ENCODE peak calls at places on chromosome 20, in four cellular contexts. One of them, this sample, is unnamed.
A peak's percentile ranks its signal among the peaks of the same experiment; 100 is the strongest.

GRCh38 chr20:48668451-48668946 is 159.3 kb downstream of the PREX1 start:
- DNase-seq in HepG2: peak; percentile 21
- DNase-seq in K562: no peak
- DNase-seq in GM12878: no peak
- DNase-seq in this sample: no peak

GRCh38 chr20:44291754-44292153 is 19.2 kb downstream of the FITM2 start:
- DNase-seq in K562: no peak
- DNase-seq in GM12878: no peak
- DNase-seq in HepG2: no peak
- DNase-seq in this sample: no peak

GRCh38 chr20:23255658-23256385 is 94.8 kb upstream of the NXT1 start:
- DNase-seq in HepG2: no peak
- DNase-seq in K562: no peak
- DNase-seq in GM12878: no peak
- DNase-seq in this sample: no peak

GRCh38 chr20:10848810-10849370 is 175.1 kb upstream of the JAG1 start:
- DNase-seq in HepG2: peak; percentile 93
- DNase-seq in K562: no peak
- DNase-seq in GM12878: peak; percentile 11
- DNase-seq in this sample: peak; percentile 64

GRCh38 chr20:46555370-46555956 is 5.0 kb upstream of the OCSTAMP start:
- DNase-seq in GM12878: no peak
- DNase-seq in K562: no peak
- DNase-seq in HepG2: no peak
- DNase-seq in this sample: no peak

GRCh38 chr20:3101737-3102574 is 17.4 kb upstream of the AVP start:
- DNase-seq in HepG2: no peak
- DNase-seq in K562: no peak
- DNase-seq in GM12878: peak; percentile 5
- DNase-seq in this sample: no peak

GRCh38 chr20:59729476-59729875 is 125.1 kb downstream of the PHACTR3 start:
- DNase-seq in HepG2: no peak
- DNase-seq in GM12878: no peak
- DNase-seq in K562: no peak
- DNase-seq in this sample: no peak

GRCh38 chr20:6921717-6922386 is 154.4 kb downstream of the BMP2 start:
- DNase-seq in HepG2: no peak
- DNase-seq in GM12878: no peak
- DNase-seq in K562: no peak
- DNase-seq in this sample: no peak

GRCh38 chr20:49610701-49611538 is 43.0 kb upstream of the PTGIS start:
- DNase-seq in K562: peak; percentile 88
- DNase-seq in GM12878: no peak
- DNase-seq in HepG2: peak; percentile 87
- DNase-seq in this sample: peak; percentile 92

GRCh38 chr20:13141541-13141940 is 79.5 kb upstream of the ISM1 start:
- DNase-seq in HepG2: no peak
- DNase-seq in GM12878: no peak
- DNase-seq in K562: no peak
- DNase-seq in this sample: no peak

GRCh38 chr20:61926796-61927192 is 138.9 kb downstream of the TAF4 start:
- DNase-seq in HepG2: no peak
- DNase-seq in GM12878: no peak
- DNase-seq in K562: no peak
- DNase-seq in this sample: no peak

GRCh38 chr20:45044601-45045000 is 56.3 kb downstream of the KCNS1 start:
- DNase-seq in K562: no peak
- DNase-seq in GM12878: no peak
- DNase-seq in HepG2: no peak
- DNase-seq in this sample: no peak

GRCh38 chr20:25389858-25390537 is 637 bp downstream of the ABHD12 start:
- DNase-seq in HepG2: no peak
- DNase-seq in GM12878: no peak
- DNase-seq in K562: peak; percentile 55
- DNase-seq in this sample: no peak

GRCh38 chr20:20785226-20785625 is 72.8 kb upstream of the RALGAPA2 start:
- DNase-seq in GM12878: no peak
- DNase-seq in HepG2: no peak
- DNase-seq in K562: no peak
- DNase-seq in this sample: no peak

GRCh38 chr20:47008842-47009518 is 114.3 kb downstream of the EYA2 start:
- DNase-seq in GM12878: no peak
- DNase-seq in K562: no peak
- DNase-seq in HepG2: peak; percentile 35
- DNase-seq in this sample: no peak

GRCh38 chr20:39429716-39430115 is 467.6 kb downstream of the DHX35 start:
- DNase-seq in K562: no peak
- DNase-seq in GM12878: no peak
- DNase-seq in HepG2: peak; percentile 20
- DNase-seq in this sample: peak; percentile 8

DNA sequence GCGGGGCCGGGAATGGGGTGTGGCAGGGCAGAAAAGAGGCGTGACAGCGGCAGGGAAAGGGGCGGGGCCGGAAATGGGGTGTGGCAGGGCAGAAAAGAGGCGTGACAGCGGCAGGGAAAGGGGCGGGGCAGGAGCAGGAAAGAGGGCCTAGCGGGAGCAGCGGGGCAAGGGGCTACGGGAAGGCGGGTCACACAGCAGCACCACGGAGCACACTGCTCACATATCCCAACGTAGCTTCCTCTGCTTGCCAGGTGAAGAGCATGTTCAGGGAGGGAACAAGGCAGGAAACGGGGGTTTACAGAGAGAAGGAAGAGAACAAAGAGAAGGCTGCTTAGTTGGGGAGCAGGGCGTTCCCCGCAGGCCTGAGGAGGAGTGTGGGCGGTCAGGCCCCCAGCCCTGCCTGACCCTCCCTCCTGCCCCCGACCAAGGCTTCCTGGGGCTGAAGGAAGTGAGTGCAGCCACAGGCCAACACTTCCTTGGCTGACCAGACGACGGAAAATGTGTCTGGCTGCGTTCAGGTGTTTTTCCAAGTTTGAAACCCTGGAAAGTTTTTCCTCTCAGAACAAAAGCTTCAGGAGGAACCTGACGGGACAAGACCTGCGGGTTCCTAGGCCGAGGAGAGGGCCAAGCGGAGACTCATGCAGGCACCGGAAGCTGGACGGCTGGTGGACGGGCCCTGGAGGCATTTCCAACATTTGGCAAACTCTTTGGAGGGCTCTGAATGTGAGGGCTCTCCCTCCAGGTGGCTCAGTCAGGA is 13.8 kb downstream of the UCKL1 start:
- DNase-seq in K562: peak; percentile 87
- DNase-seq in GM12878: no peak
- DNase-seq in HepG2: no peak
- DNase-seq in this sample: peak; percentile 52
- TF ChIP-seq BHLHE40 in K562: no peak
- TF ChIP-seq BHLHE40 in GM12878: no peak
- TF ChIP-seq BHLHE40 in HepG2: no peak
- TF ChIP-seq BHLHE40 in this sample: no peak

DNA sequence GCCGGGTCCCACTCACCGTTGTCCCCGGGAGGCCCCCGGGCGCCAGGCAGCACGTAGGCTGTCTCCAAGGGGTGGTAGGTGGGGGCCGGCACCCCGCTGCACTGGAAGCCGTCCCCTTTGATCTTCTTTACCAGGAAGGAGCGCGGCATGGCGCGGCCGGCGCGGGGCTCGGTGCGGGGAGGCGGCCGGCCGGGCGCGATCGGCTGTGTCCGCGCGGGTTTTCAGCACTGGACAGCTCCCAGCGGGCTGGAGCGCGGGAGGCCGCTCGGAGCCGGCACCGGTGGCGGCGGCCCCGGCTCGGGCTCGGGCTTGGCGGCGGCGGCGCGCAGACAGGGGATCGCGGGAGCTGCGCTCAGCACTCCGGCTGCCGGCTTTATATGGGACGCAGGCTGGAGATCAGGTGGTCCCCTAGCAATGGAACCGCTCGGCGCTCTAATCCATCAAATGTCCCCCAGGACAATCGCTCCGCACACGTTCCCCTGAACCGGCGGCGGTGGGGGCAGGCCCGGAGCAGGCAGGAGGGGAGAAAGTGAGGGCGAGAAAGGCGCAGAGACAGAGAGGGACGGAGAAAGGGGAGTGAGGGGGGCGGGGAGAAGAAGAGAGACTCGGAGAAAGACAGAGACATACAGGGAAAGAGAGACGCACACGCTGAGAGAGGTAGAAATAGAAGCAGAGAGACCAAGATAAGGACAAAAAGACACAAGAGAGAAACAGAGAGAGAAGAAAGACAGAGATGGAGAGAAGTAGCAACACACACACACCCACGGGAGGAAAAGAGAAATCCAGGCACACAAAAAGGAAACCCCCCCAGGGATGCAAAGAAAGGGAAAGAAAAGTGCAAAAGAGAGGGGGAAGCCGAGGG is at the start of gene SCRT2:
- DNase-seq in HepG2: peak; percentile 54
- DNase-seq in GM12878: no peak
- DNase-seq in K562: peak; percentile 80
- DNase-seq in this sample: peak; percentile 60
- TF ChIP-seq USF2 in HepG2: no peak
- TF ChIP-seq USF2 in GM12878: no peak
- TF ChIP-seq USF2 in K562: no peak
- TF ChIP-seq USF2 in this sample: no peak

GRCh38 chr20:36315545-36316351 is 9.6 kb downstream of the DLGAP4 start:
- DNase-seq in HepG2: no peak
- DNase-seq in K562: peak; percentile 4
- DNase-seq in GM12878: no peak
- DNase-seq in this sample: no peak
- TF ChIP-seq CHD4 in HepG2: no peak
- TF ChIP-seq CHD4 in K562: no peak
- TF ChIP-seq CHD4 in GM12878: no peak
- TF ChIP-seq CHD4 in this sample: no peak

GRCh38 chr20:9808166-9808565 is 30.7 kb downstream of the PAK5 start:
- DNase-seq in HepG2: no peak
- DNase-seq in K562: no peak
- DNase-seq in GM12878: no peak
- DNase-seq in this sample: no peak
- TF ChIP-seq BHLHE40 in HepG2: no peak
- TF ChIP-seq BHLHE40 in K562: no peak
- TF ChIP-seq BHLHE40 in GM12878: no peak
- TF ChIP-seq BHLHE40 in this sample: no peak

This sample was measured in A549.